ENCODE peak calls at places on chromosome 7, in five cellular contexts. Q is Peyer's patch; S is stimulated activated CD4-positive, alpha-beta T cell treated with anti-CD3 and anti-CD28 coated beads, Interleukin-15, amount 100 ng/mL, for 1 hour; Y is NCI-H146; E is HEK293T. X is an unnamed sample.

GRCh38 chr7:96308253-96308949 is 13.5 kb downstream of the SLC25A13 start:
- DNase-seq in Q (no peak), S (no peak), Y (no peak), E (no peak), X (no peak)

GRCh38 chr7:148773344-148773743 is 74.6 kb downstream of the CUL1 start:
- DNase-seq in Q (no peak), S (no peak), Y (peak), E (no peak), X (peak)

GRCh38 chr7:38630720-38631673 is at the start of gene AMPH:
- DNase-seq in Q (peak), S (no peak), Y (peak), E (peak), X (no peak)

GRCh38 chr7:124996778-124997177 is 67.2 kb upstream of the POT1 start:
- DNase-seq in Q (no peak), S (no peak), Y (no peak), E (no peak), X (no peak)

GRCh38 chr7:15309891-15310290 is 251.9 kb downstream of the AGMO start:
- DNase-seq in Q (no peak), S (no peak), Y (no peak), E (no peak), X (no peak)

GRCh38 chr7:44638611-44639557 is 32.5 kb downstream of the OGDH start:
- DNase-seq in Q (peak), S (peak), Y (no peak), E (no peak), X (peak)

GRCh38 chr7:117669818-117670217 is 190.0 kb downstream of the CFTR start:
- DNase-seq in Q (no peak), S (no peak), Y (no peak), E (no peak), X (no peak)

GRCh38 chr7:35992436-35992835 is 160.6 kb upstream of the EEPD1 start:
- DNase-seq in Q (no peak), S (no peak), Y (no peak), E (no peak), X (no peak)

GRCh38 chr7:127678947-127679346 is 27.0 kb downstream of the SND1 start:
- DNase-seq in Q (no peak), S (no peak), Y (no peak), E (no peak), X (no peak)

GRCh38 chr7:122132341-122132740 is 11.7 kb downstream of the AASS start:
- DNase-seq in Q (no peak), S (no peak), Y (no peak), E (no peak), X (no peak)

GRCh38 chr7:133412942-133413341 is 160.1 kb downstream of the EXOC4 start:
- DNase-seq in Q (no peak), S (no peak), Y (no peak), E (no peak), X (no peak)

GRCh38 chr7:151378496-151379192 is 31.2 kb downstream of the WDR86 start:
- DNase-seq in Q (no peak), S (no peak), Y (no peak), E (no peak), X (no peak)

GRCh38 chr7:6655636-6656385 is 18.7 kb downstream of the ZNF316 start:
- DNase-seq in Q (no peak), S (no peak), Y (no peak), E (no peak), X (no peak)

GRCh38 chr7:151705744-151706567 is 171.0 kb downstream of the PRKAG2 start:
- DNase-seq in Q (no peak), S (no peak), Y (no peak), E (peak), X (peak)

GRCh38 chr7:156402255-156402654 is 238.3 kb upstream of the RNF32 start:
- DNase-seq in Q (no peak), S (no peak), Y (no peak), E (no peak), X (no peak)

GRCh38 chr7:74084722-74085578 is 1.3 kb downstream of the LIMK1 start:
- DNase-seq in Q (no peak), S (no peak), Y (no peak), E (no peak), X (no peak)

GRCh38 chr7:104023100-104023499 is 33.6 kb upstream of the RELN start:
- DNase-seq in Q (no peak), S (no peak), Y (no peak), E (no peak), X (no peak)

GRCh38 chr7:34845666-34846361 is 187.8 kb downstream of the NPSR1 start:
- DNase-seq in Q (no peak), S (no peak), Y (no peak), E (no peak), X (no peak)

GRCh38 chr7:69732203-69732602 is 133.9 kb downstream of the AUTS2 start:
- DNase-seq in Q (no peak), S (no peak), Y (peak), E (no peak), X (peak)

GRCh38 chr7:5296627-5297226 is 14.0 kb downstream of the SLC29A4 start:
- DNase-seq in Q (no peak), S (peak), Y (peak), E (peak), X (no peak)

GRCh38 chr7:92360387-92360786 is 86.9 kb upstream of the GATAD1 start:
- DNase-seq in Q (no peak), S (no peak), Y (no peak), E (no peak), X (no peak)

GRCh38 chr7:11589251-11589650 is 242.7 kb downstream of the THSD7A start:
- DNase-seq in Q (no peak), S (no peak), Y (no peak), E (no peak), X (no peak)

GRCh38 chr7:108452707-108453106 is 3.5 kb downstream of the NRCAM start:
- DNase-seq in Q (no peak), S (no peak), Y (peak), E (peak), X (peak)

GRCh38 chr7:91436655-91437054 is 172.4 kb downstream of the FZD1 start:
- DNase-seq in Q (no peak), S (no peak), Y (peak), E (no peak), X (no peak)

GRCh38 chr7:22726345-22726848 is 603 bp upstream of the IL6 start:
- DNase-seq in Q (no peak), S (no peak), Y (peak), E (peak), X (peak)

GRCh38 chr7:90298145-90299038 is 22.7 kb downstream of the FAM237B start:
- DNase-seq in Q (no peak), S (no peak), Y (peak), E (peak), X (peak)

GRCh38 chr7:46391215-46391614 is 470.1 kb upstream of the IGFBP3 start:
- DNase-seq in Q (no peak), S (no peak), Y (no peak), E (no peak), X (no peak)

GRCh38 chr7:155951554-155952158 is 139.4 kb upstream of the SHH start:
- DNase-seq in Q (peak), S (no peak), Y (no peak), E (no peak), X (peak)

GRCh38 chr7:47782022-47782421 is 166.2 kb downstream of the PKD1L1 start:
- DNase-seq in Q (no peak), S (no peak), Y (no peak), E (no peak), X (no peak)

GRCh38 chr7:124782335-124782734 is 16.7 kb upstream of the GPR37 start:
- DNase-seq in Q (no peak), S (no peak), Y (no peak), E (no peak), X (no peak)

GRCh38 chr7:117682681-117683385 is 190.4 kb downstream of the CTTNBP2 start:
- DNase-seq in Q (peak), S (no peak), Y (no peak), E (no peak), X (no peak)